ENCODE peak calls at places on chromosomes 7 and 10, in eight cellular contexts. Y is fibroblast of lung, N is PC-3, C is HFF-Myc, H is IMR-90, F is hepatocyte, X is cardiac muscle cell, J is AG10803. R is an unnamed sample.

GRCh38 chr10:72612203-72612826 is 13.6 kb downstream of the MICU1 start:
- DNase-seq in F (no peak), C (no peak), X (peak), N (peak), J (no peak), H (no peak), Y (peak), R (no peak)

GRCh38 chr10:130654726-130655125 is 518.5 kb downstream of the GLRX3 start:
- DNase-seq in F (no peak), N (no peak), H (no peak), Y (no peak), C (no peak), X (no peak), J (no peak), R (no peak)

GRCh38 chr10:36492590-36493510 is 632.5 kb upstream of the ANKRD30A start:
- DNase-seq in Y (peak), C (no peak), X (peak), F (no peak), N (peak), H (peak), J (peak), R (no peak)

GRCh38 chr10:70060389-70060788 is 7.7 kb downstream of the MACROH2A2 start:
- DNase-seq in H (no peak), F (no peak), C (no peak), X (no peak), N (no peak), Y (no peak), J (no peak), R (no peak)

GRCh38 chr7:84200859-84201258 is 6.3 kb upstream of the SEMA3A start:
- DNase-seq in X (no peak), N (peak), J (no peak), Y (peak), F (no peak), H (peak), C (peak), R (no peak)

GRCh38 chr7:47941136-47941844 is 7.0 kb downstream of the PKD1L1 start:
- DNase-seq in F (no peak), X (peak), Y (peak), N (peak), C (peak), J (peak), H (peak), R (no peak)

GRCh38 chr7:113986216-113986615 is 67.4 kb upstream of the PPP1R3A start:
- DNase-seq in C (no peak), X (no peak), H (no peak), F (no peak), Y (no peak), N (no peak), J (no peak), R (no peak)

GRCh38 chr7:159008055-159008405 is 136.6 kb downstream of the VIPR2 start:
- DNase-seq in F (no peak), J (no peak), Y (no peak), H (no peak), N (no peak), X (no peak), C (no peak), R (no peak)

GRCh38 chr10:116669832-116670644 is 49.3 kb downstream of the PNLIPRP2 start:
- DNase-seq in N (no peak), X (peak), F (peak), Y (no peak), H (no peak), C (no peak), J (no peak), R (peak)

GRCh38 chr7:27705200-27705594 is 34.8 kb upstream of the TAX1BP1 start:
- DNase-seq in N (no peak), F (no peak), X (no peak), C (no peak), H (no peak), Y (no peak), J (no peak), R (no peak)

GRCh38 chr10:7425691-7426090 is 14.9 kb upstream of the SFMBT2 start:
- DNase-seq in H (no peak), F (no peak), C (no peak), N (no peak), X (no peak), J (no peak), Y (no peak), R (no peak)

GRCh38 chr7:4861673-4862072 is at the start of gene PAPOLB:
- DNase-seq in N (no peak), J (no peak), H (no peak), Y (no peak), F (no peak), X (peak), C (no peak), R (no peak)

GRCh38 chr7:138980575-138981285 is 459 bp downstream of the KIAA1549 start:
- DNase-seq in Y (no peak), C (no peak), X (no peak), F (peak), N (peak), H (no peak), J (no peak), R (peak)

GRCh38 chr7:106568680-106569499 is 92.1 kb downstream of the CCDC71L start:
- DNase-seq in C (no peak), F (peak), Y (peak), N (peak), H (peak), X (peak), J (peak), R (no peak)

GRCh38 chr7:101126651-101127459 is at the start of gene SERPINE1:
- DNase-seq in N (peak), F (peak), Y (peak), C (peak), H (peak), X (peak), J (peak), R (no peak)

GRCh38 chr10:128869101-128869712 is 597.8 kb upstream of the MGMT start:
- DNase-seq in F (no peak), Y (no peak), J (no peak), N (no peak), H (no peak), X (peak), C (no peak), R (peak)

GRCh38 chr7:128827248-128827958 is 2.8 kb upstream of the FLNC start:
- DNase-seq in J (peak), C (no peak), Y (peak), H (peak), F (peak), N (peak), X (peak), R (no peak)

GRCh38 chr10:121442086-121442485 is 156.2 kb downstream of the FGFR2 start:
- DNase-seq in F (no peak), N (no peak), H (no peak), C (no peak), Y (no peak), X (no peak), J (no peak), R (no peak)

GRCh38 chr10:1872151-1872726 is 134.9 kb upstream of the ADARB2 start:
- DNase-seq in X (no peak), C (no peak), J (no peak), Y (no peak), F (no peak), H (no peak), N (no peak), R (no peak)

GRCh38 chr7:146961617-146962016 is 845.0 kb downstream of the CNTNAP2 start:
- DNase-seq in C (no peak), X (peak), Y (peak), J (peak), F (peak), H (no peak), N (peak), R (no peak)

GRCh38 chr7:55280031-55280454 is 85.1 kb upstream of the LANCL2 start:
- DNase-seq in C (peak), Y (peak), J (peak), H (peak), F (peak), N (peak), X (peak), R (no peak)

GRCh38 chr7:40717242-40717641 is 582.4 kb downstream of the SUGCT start:
- DNase-seq in F (peak), C (peak), H (peak), N (peak), J (peak), Y (peak), X (peak), R (peak)

GRCh38 chr10:88291289-88292184 is 291.6 kb downstream of the RNLS start:
- DNase-seq in X (no peak), N (no peak), H (peak), F (no peak), C (no peak), J (no peak), Y (peak), R (no peak)

GRCh38 chr10:121155742-121156141 is 304.6 kb downstream of the WDR11 start:
- DNase-seq in J (no peak), C (no peak), Y (no peak), F (peak), N (no peak), X (peak), H (no peak), R (no peak)

GRCh38 chr7:144437370-144438191 is 34.1 kb upstream of the NOBOX start:
- DNase-seq in H (peak), N (peak), Y (peak), F (peak), X (peak), C (peak), J (peak), R (no peak)

GRCh38 chr10:7161484-7162283 is 249.2 kb downstream of the SFMBT2 start:
- DNase-seq in Y (peak), N (no peak), X (peak), H (no peak), F (no peak), C (no peak), J (peak), R (no peak)

GRCh38 chr7:131898418-131898817 is 342.0 kb upstream of the PODXL start:
- DNase-seq in F (no peak), Y (no peak), H (no peak), X (peak), N (peak), C (no peak), J (peak), R (no peak)

GRCh38 chr7:130021105-130021834 is 29.9 kb downstream of the ZC3HC1 start:
- DNase-seq in H (no peak), X (no peak), F (no peak), J (no peak), C (no peak), Y (no peak), N (no peak), R (no peak)

GRCh38 chr7:100965723-100966541 is 3.4 kb upstream of the MUC12 start:
- DNase-seq in X (peak), C (no peak), Y (peak), F (peak), J (peak), H (no peak), N (peak), R (peak)

GRCh38 chr10:67629461-67629971 is 66.5 kb downstream of the CTNNA3 start:
- DNase-seq in H (peak), Y (no peak), F (no peak), J (no peak), C (peak), X (peak), N (no peak), R (no peak)

GRCh38 chr7:11168622-11169170 is 195.0 kb downstream of the PHF14 start:
- DNase-seq in J (no peak), N (no peak), F (no peak), H (no peak), Y (no peak), X (no peak), C (no peak), R (no peak)

GRCh38 chr7:32257632-32258031 is 187.4 kb upstream of the PDE1C start:
- DNase-seq in X (no peak), H (no peak), Y (no peak), J (no peak), C (no peak), F (no peak), N (no peak), R (no peak)

GRCh38 chr7:135317676-135318326 is 84.2 kb downstream of the STRA8 start:
- DNase-seq in J (no peak), C (no peak), Y (no peak), N (no peak), F (peak), X (peak), H (no peak), R (no peak)

GRCh38 chr7:16636533-16637173 is 8.9 kb downstream of the ANKMY2 start:
- DNase-seq in Y (peak), J (peak), N (no peak), F (no peak), X (no peak), H (peak), C (peak), R (no peak)

GRCh38 chr7:155052982-155053381 is 17.1 kb upstream of the HTR5A start:
- DNase-seq in C (no peak), Y (no peak), J (no peak), N (peak), F (no peak), X (no peak), H (no peak), R (no peak)

GRCh38 chr10:79561257-79561656 is 1.1 kb upstream of the SFTPA2 start:
- DNase-seq in F (no peak), J (no peak), N (no peak), X (no peak), H (no peak), C (no peak), Y (no peak), R (no peak)

GRCh38 chr10:49597426-49598163 is 12.5 kb upstream of the SLC18A3 start:
- DNase-seq in J (no peak), Y (no peak), F (no peak), N (no peak), H (no peak), C (no peak), X (no peak), R (no peak)

GRCh38 chr10:86402283-86402931 is 35.8 kb upstream of the GRID1 start:
- DNase-seq in F (no peak), X (peak), H (peak), C (no peak), Y (no peak), N (no peak), J (peak), R (no peak)

GRCh38 chr7:99041526-99041925 is 102.4 kb downstream of the SMURF1 start:
- DNase-seq in F (peak), J (no peak), X (no peak), Y (no peak), C (no peak), N (no peak), H (no peak), R (no peak)
- TF ChIP-seq CTCF in F (no peak), J (no peak), X (no peak), Y (no peak), C (no peak), N (no peak), H (no peak), R (no peak)

GRCh38 chr10:18668026-18668425 is 8.8 kb downstream of the ARL5B start:
- DNase-seq in C (no peak), Y (no peak), N (no peak), F (no peak), X (no peak), H (no peak), J (no peak), R (no peak)

GRCh38 chr10:18665815-18666558 is 6.8 kb downstream of the ARL5B start:
- DNase-seq in H (peak), J (peak), F (no peak), X (no peak), C (no peak), N (peak), Y (peak), R (no peak)

GRCh38 chr10:18660816-18661431 is 1.7 kb downstream of the ARL5B start:
- DNase-seq in Y (no peak), H (no peak), F (no peak), X (no peak), J (no peak), N (no peak), C (no peak), R (no peak)

GRCh38 chr10:18666810-18667209 is 7.6 kb downstream of the ARL5B start:
- DNase-seq in N (peak), Y (peak), H (peak), J (peak), X (peak), F (no peak), C (no peak), R (no peak)

GRCh38 chr10:18665079-18665478 is 5.8 kb downstream of the ARL5B start:
- DNase-seq in C (no peak), X (no peak), Y (no peak), J (no peak), N (no peak), F (no peak), H (no peak), R (no peak)
- TF ChIP-seq CTCF in C (no peak), X (no peak), Y (no peak), J (no peak), N (no peak), F (no peak), H (no peak), R (no peak)

GRCh38 chr10:74151057-74151878 is at the start of gene ADK:
- DNase-seq in C (peak), N (peak), F (peak), X (peak), H (peak), Y (peak), J (peak), R (peak)
- TF ChIP-seq CTCF in C (peak), N (peak), F (peak), X (peak), H (peak), Y (peak), J (peak), R (peak)

DNA sequence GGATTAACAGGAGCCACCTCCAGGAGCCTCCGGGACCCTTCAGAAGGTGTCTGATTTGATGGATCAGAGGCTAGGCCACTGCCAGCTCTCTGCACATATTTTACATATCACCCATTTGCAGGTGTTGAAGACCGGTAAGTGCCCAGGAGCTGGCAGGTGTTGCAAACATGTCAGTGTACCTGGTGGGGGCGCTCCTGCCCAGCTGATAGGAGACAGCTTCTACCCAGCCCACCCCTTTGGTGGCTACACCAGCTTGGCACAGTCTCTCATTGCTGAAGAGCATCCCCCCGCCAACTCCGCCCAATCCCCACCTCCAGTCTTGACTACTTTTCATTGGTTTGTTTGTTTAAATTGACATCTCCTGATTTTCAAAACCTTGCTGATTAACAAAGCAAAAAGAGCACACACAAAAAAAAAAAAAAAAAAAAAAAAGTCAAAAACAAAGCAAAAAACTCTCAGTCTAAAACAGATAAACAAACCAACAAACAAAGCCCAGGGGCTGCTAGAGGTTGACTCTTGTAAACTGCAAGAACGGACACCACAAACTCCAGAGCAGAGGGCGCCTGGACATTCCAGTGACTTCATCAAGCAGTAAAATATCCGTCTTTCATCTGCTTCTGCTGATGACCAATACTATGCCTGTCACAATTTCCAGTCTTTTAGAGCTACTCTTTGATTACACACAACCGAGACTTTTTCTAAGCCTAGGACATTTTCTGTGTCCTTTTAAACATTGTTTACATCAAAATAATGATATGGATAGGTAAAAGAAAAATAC is 275.3 kb downstream of the NRG3 start:
- DNase-seq in N (no peak), Y (no peak), J (no peak), H (no peak), F (peak), X (peak), C (no peak), R (no peak)
- TF ChIP-seq CTCF in N (no peak), Y (no peak), J (no peak), H (no peak), F (peak), X (peak), C (no peak), R (peak)

DNA sequence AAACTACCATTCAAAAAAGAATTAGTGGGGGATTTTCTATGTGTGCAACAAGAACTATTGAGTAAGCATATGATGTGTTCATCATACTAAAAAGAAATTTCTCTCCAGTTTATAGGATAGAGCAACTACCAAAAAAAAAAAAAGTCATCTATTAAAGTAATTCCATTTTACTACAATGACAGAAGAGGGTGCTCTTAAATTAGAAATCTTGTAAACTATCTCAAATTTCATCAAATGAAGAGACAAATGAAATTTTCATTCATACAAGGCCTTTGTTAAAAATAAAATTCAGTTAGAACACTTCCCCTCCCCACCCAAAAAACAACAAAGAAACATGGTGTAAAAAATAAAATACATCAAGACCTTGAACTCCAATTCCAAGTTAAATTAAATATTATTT is 195.4 kb upstream of the PLXDC2 start:
- DNase-seq in Y (peak), X (peak), F (no peak), J (peak), C (no peak), N (no peak), H (peak), R (no peak)
- TF ChIP-seq CTCF in Y (no peak), X (peak), F (peak), J (peak), C (no peak), N (no peak), H (peak), R (no peak)

GRCh38 chr7:111730476-111731300 is 168.4 kb upstream of the IMMP2L start:
- DNase-seq in H (peak), J (peak), F (peak), X (peak), N (peak), C (no peak), Y (peak), R (no peak)
- TF ChIP-seq CTCF in H (peak), J (peak), F (peak), X (peak), N (peak), C (peak), Y (peak), R (peak)

GRCh38 chr10:102230264-102230860 is 4.3 kb downstream of the ELOVL3 start:
- DNase-seq in X (peak), J (no peak), H (peak), N (peak), Y (peak), F (peak), C (peak), R (peak)

GRCh38 chr10:102231357-102232318 is 5.5 kb downstream of the ELOVL3 start:
- DNase-seq in Y (no peak), C (no peak), J (no peak), F (peak), H (no peak), X (peak), N (peak), R (peak)

GRCh38 chr10:102229810-102230263 is 3.7 kb downstream of the ELOVL3 start:
- DNase-seq in N (peak), Y (peak), J (peak), H (peak), C (peak), F (peak), X (peak), R (peak)

GRCh38 chr10:102233997-102234396 is 7.3 kb downstream of the PITX3 start:
- DNase-seq in X (no peak), Y (no peak), J (no peak), F (no peak), H (no peak), N (no peak), C (no peak), R (no peak)

DNA sequence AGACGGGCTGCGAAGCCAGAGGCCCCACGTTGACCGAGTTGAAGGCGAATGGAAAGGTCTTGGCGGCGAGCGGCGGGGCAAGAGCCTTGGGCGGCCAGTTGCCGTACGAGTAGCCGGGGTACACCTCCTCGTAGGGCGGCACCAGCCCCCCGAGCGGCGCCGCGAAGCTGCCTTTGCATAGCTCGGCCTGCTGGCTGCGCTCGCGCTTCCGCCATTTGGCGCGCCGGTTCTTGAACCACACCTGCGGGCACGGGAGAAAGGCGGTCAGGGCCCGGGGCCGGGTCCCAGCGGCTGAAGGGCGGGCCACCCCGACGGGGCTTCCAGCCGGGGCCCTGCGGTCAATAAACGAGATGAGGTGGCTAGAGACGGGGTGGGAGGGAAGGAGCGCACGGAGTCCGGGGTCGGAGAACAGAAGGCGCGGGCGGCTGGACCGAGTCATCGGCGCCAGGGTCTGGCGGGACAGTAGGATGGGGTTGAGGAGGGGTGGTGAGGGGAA is 4.8 kb downstream of the ELOVL3 start:
- DNase-seq in J (no peak), C (no peak), F (peak), X (peak), Y (no peak), N (no peak), H (no peak), R (no peak)
- TF ChIP-seq CTCF in J (peak), C (peak), F (peak), X (peak), Y (peak), N (no peak), H (peak), R (peak)